ENCODE peak calls at places on chromosomes 4 and X, in six cellular contexts. I is K562, H is GM12878, T is lower leg skin, X is uterus, Z is heart left ventricle. S is an unnamed sample.

GRCh38 chr4:83231620-83232056 is 53.0 kb downstream of the COQ2 start:
- DNase-seq in I (no peak), H (peak), T (no peak), X (no peak), Z (no peak), S (no peak)

GRCh38 chrX:8726031-8726652 is 5.8 kb downstream of the ANOS1 start:
- DNase-seq in I (no peak), H (no peak), T (no peak), X (no peak), Z (no peak), S (no peak)

GRCh38 chr4:1537410-1538095 is 131.3 kb upstream of the NKX1-1 start:
- DNase-seq in I (no peak), H (no peak), T (no peak), X (no peak), Z (peak), S (no peak)

GRCh38 chrX:126658447-126658846 is 105.8 kb upstream of the DCAF12L1 start:
- DNase-seq in I (no peak), H (no peak), T (no peak), X (no peak), Z (no peak), S (no peak)

GRCh38 chrX:151973851-151974335 is 583 bp downstream of the GABRE start:
- DNase-seq in I (peak), H (no peak), T (peak), X (peak), Z (peak), S (peak)

GRCh38 chr4:38323141-38323634 is 340.8 kb upstream of the KLF3 start:
- DNase-seq in I (no peak), H (no peak), T (no peak), X (no peak), Z (no peak), S (peak)

GRCh38 chr4:105291920-105292319 is 145.2 kb downstream of the TET2 start:
- DNase-seq in I (no peak), H (no peak), T (no peak), X (no peak), Z (no peak), S (no peak)

GRCh38 chr4:137678796-137679195 is 146.5 kb upstream of the PCDH18 start:
- DNase-seq in I (no peak), H (no peak), T (no peak), X (no peak), Z (no peak), S (no peak)

GRCh38 chrX:77900688-77901087 is 1.4 kb downstream of the COX7B start:
- DNase-seq in I (no peak), H (no peak), T (no peak), X (no peak), Z (no peak), S (peak)

GRCh38 chr4:26174033-26174432 is 146.8 kb upstream of the RBPJ start:
- DNase-seq in I (peak), H (no peak), T (no peak), X (no peak), Z (no peak), S (no peak)

GRCh38 chr4:81164623-81165416 is 50.2 kb downstream of the PRKG2 start:
- DNase-seq in I (no peak), H (no peak), T (no peak), X (no peak), Z (no peak), S (no peak)

GRCh38 chr4:146398404-146398803 is 123.3 kb downstream of the SLC10A7 start:
- DNase-seq in I (no peak), H (no peak), T (no peak), X (no peak), Z (no peak), S (no peak)

GRCh38 chrX:150298841-150299551 is 64.1 kb upstream of the MAMLD1 start:
- DNase-seq in I (no peak), H (no peak), T (no peak), X (no peak), Z (no peak), S (no peak)

GRCh38 chrX:106802388-106803275 is at the start of gene TBC1D8B:
- DNase-seq in I (peak), H (peak), T (peak), X (peak), Z (peak), S (peak)

GRCh38 chrX:131975851-131976250 is 47.3 kb upstream of the STK26 start:
- DNase-seq in I (no peak), H (no peak), T (no peak), X (no peak), Z (no peak), S (no peak)

GRCh38 chr4:82360298-82361177 is 13.3 kb downstream of the HNRNPD start:
- DNase-seq in I (peak), H (no peak), T (no peak), X (no peak), Z (no peak), S (peak)

GRCh38 chr4:7041246-7041645 is 1.9 kb upstream of the TADA2B start:
- DNase-seq in I (no peak), H (no peak), T (no peak), X (no peak), Z (no peak), S (no peak)

GRCh38 chr4:7043521-7044414 is 596 bp downstream of the TADA2B start:
- DNase-seq in I (peak), H (no peak), T (no peak), X (peak), Z (peak), S (peak)

GRCh38 chr4:7041851-7042696 is 1.1 kb upstream of the TADA2B start:
- DNase-seq in I (peak), H (no peak), T (peak), X (peak), Z (peak), S (no peak)

GRCh38 chr4:7044415-7044930 is 1.3 kb downstream of the TADA2B start:
- DNase-seq in I (no peak), H (no peak), T (no peak), X (no peak), Z (no peak), S (no peak)

GRCh38 chr4:7042697-7043464 is at the start of gene TADA2B:
- DNase-seq in I (peak), H (peak), T (peak), X (peak), Z (peak), S (peak)
- TF ChIP-seq POLR2A in I (no peak), H (no peak), T (no peak), X (peak), Z (no peak), S (no peak)

GRCh38 chr4:15655223-15656037 is at the start of gene FBXL5:
- DNase-seq in I (peak), H (peak), T (peak), X (peak), Z (peak), S (peak)
- TF ChIP-seq POLR2A in I (peak), H (peak), T (peak), X (peak), Z (no peak), S (peak)

DNA sequence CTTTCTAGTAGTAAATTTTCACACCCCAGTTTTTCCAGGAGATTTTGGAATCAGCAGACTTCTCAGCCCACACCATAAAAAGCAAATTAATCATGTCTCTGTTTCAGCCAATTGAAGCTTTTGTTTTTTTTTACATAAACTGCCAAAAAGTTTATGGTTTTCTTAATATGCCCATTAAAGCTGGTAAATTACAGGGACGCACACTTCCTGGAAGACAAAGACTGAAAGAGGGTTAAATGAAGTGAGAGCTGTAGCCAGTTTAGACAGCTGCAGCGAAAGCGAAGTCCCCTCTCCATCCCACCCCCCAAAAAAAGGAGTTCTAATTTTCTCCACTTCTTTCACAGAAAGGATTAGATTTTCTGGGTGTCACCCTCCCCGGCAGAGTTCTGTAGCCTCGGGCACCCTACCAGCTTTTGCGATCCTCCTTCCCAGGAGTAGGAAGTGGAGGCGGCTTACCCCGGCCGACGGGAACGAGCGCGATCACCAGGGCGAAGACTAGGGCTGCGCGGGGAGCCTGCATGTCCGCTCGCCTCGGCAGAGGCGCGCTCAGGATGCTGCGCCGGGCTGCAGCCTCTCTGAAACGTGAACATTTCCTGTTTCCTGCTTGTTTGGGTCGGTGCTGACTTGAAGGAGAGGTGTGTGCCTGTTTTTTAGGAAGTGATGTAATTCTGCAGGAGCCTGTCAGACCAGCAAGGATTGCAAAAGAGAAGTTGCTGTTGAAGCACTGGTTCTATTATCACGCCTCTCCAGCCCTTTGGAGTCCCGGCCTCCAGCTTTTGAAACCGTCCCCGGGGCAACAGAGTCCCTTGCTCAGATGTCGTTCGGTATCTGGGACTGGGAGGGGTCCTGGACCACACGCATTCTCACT is at the start of gene TMEM154:
- DNase-seq in I (no peak), H (no peak), T (peak), X (peak), Z (peak), S (peak)
- TF ChIP-seq POLR2A in I (no peak), H (peak), T (no peak), X (no peak), Z (no peak), S (no peak)

GRCh38 chr4:176320340-176320975 is 692 bp downstream of the SPCS3 start:
- DNase-seq in I (peak), H (peak), T (peak), X (peak), Z (peak), S (peak)
- TF ChIP-seq POLR2A in I (no peak), H (no peak), T (no peak), X (peak), Z (no peak), S (no peak)